ENCODE peak calls at places on chromosomes 5 and 9, in six cellular contexts. R is NCI-H1105 treated with DMSO at 0.1 percent for 48 hours; F is amniotic epithelial cell; E is activated CD4-positive, alpha-beta T cell treated with anti-CD3 and anti-CD28 coated beads, Interleukin-2, amount 10 ng/mL, durations not matched to agents 24 days and 14 days; G is NCI-H82; U is Right ventricle myocardium inferior. C is an unnamed sample.
A peak's percentile ranks its signal among the peaks of the same experiment; 100 is the strongest.

GRCh38 chr5:71809446-71809845 is 90.4 kb downstream of the CARTPT start:
- DNase-seq in R (peak; percentile 54), F (no peak), E (no peak), G (no peak), U (no peak), C (no peak)

GRCh38 chr9:134403292-134403681 is 77.0 kb downstream of the RXRA start:
- DNase-seq in R (no peak), F (no peak), E (no peak), G (no peak), U (no peak), C (no peak)

GRCh38 chr5:158991391-158991790 is 108.3 kb downstream of the EBF1 start:
- DNase-seq in R (no peak), F (no peak), E (no peak), G (no peak), U (no peak), C (no peak)

GRCh38 chr5:151234476-151235238 is 10.8 kb upstream of the CCDC69 start:
- DNase-seq in R (no peak), F (peak; percentile 97), E (peak; percentile 72), G (no peak), U (peak; percentile 88), C (peak; percentile 82)

GRCh38 chr9:504921-505821 is 290.5 kb downstream of the DOCK8 start:
- DNase-seq in R (no peak), F (no peak), E (peak; percentile 66), G (peak; percentile 40), U (no peak), C (peak; percentile 80)

GRCh38 chr5:143140492-143141231 is 262.8 kb downstream of the NR3C1 start:
- DNase-seq in R (peak; percentile 43), F (peak; percentile 52), E (no peak), G (no peak), U (no peak), C (no peak)

GRCh38 chr5:72443883-72444282 is 63.3 kb downstream of the ZNF366 start:
- DNase-seq in R (no peak), F (no peak), E (no peak), G (no peak), U (no peak), C (peak; percentile 63)

GRCh38 chr5:915946-916345 is 23.3 kb downstream of the TRIP13 start:
- DNase-seq in R (no peak), F (no peak), E (no peak), G (no peak), U (no peak), C (no peak)

GRCh38 chr5:14009575-14009974 is 65.1 kb upstream of the DNAH5 start:
- DNase-seq in R (no peak), F (no peak), E (no peak), G (no peak), U (no peak), C (no peak)

GRCh38 chr5:119309290-119309818 is 46.5 kb upstream of the TNFAIP8 start:
- DNase-seq in R (no peak), F (no peak), E (peak; percentile 68), G (no peak), U (no peak), C (no peak)

GRCh38 chr9:36187414-36187813 is 3.3 kb upstream of the CLTA start:
- DNase-seq in R (no peak), F (peak; percentile 94), E (no peak), G (no peak), U (no peak), C (no peak)